ENCODE peak calls at places on chromosomes 12 and 14, in ten cellular contexts. U is T47D, V is iris pigment epithelial cell, E is lower lobe of right lung, O is caudate nucleus, Y is kidney epithelial cell, T is sciatic nerve, L is AML-193, C is NCI-H187, P is LoVo. R is an unnamed sample.

GRCh38 chr12:64864319-64864718 is 39.9 kb downstream of the TBC1D30 start:
- DNase-seq in U (no peak), V (no peak), E (no peak), O (no peak), Y (no peak), T (no peak), L (no peak), C (no peak), P (no peak), R (no peak)

GRCh38 chr14:102590667-102591099 is 1.8 kb upstream of the RCOR1 start:
- DNase-seq in U (no peak), V (peak; percentile 42), E (peak; percentile 55), O (no peak), Y (no peak), T (peak; percentile 71), L (peak; percentile 27), C (no peak), P (no peak), R (no peak)

GRCh38 chr14:54728700-54729527 is 162.0 kb downstream of the SAMD4A start:
- DNase-seq in U (no peak), V (no peak), E (no peak), O (peak; percentile 47), Y (no peak), T (no peak), L (no peak), C (no peak), P (no peak), R (no peak)

GRCh38 chr12:124617615-124618014 is 50.2 kb upstream of the NCOR2 start:
- DNase-seq in U (peak; percentile 60), V (no peak), E (no peak), O (peak; percentile 8), Y (no peak), T (no peak), L (no peak), C (no peak), P (no peak), R (peak; percentile 72)

GRCh38 chr12:75289678-75290200 is 40.4 kb downstream of the CAPS2 start:
- DNase-seq in U (no peak), V (peak; percentile 29), E (no peak), O (no peak), Y (peak; percentile 1), T (no peak), L (peak; percentile 13), C (no peak), P (peak; percentile 34), R (no peak)

GRCh38 chr14:88866305-88866704 is 41.9 kb downstream of the TTC8 start:
- DNase-seq in U (no peak), V (peak; percentile 39), E (no peak), O (no peak), Y (no peak), T (no peak), L (no peak), C (no peak), P (no peak), R (no peak)

GRCh38 chr14:64200170-64200569 is 94.0 kb downstream of the ESR2 start:
- DNase-seq in U (no peak), V (no peak), E (peak; percentile 58), O (peak; percentile 16), Y (no peak), T (no peak), L (no peak), C (no peak), P (no peak), R (no peak)

GRCh38 chr14:37596790-37597189 is 1.4 kb downstream of the TTC6 start:
- DNase-seq in U (no peak), V (no peak), E (no peak), O (no peak), Y (no peak), T (no peak), L (no peak), C (no peak), P (no peak), R (no peak)

GRCh38 chr12:131112016-131112415 is 158.3 kb downstream of the ADGRD1 start:
- DNase-seq in U (no peak), V (no peak), E (no peak), O (no peak), Y (no peak), T (peak; percentile 1), L (no peak), C (no peak), P (no peak), R (no peak)

GRCh38 chr12:27787559-27787958 is 7.5 kb upstream of the MANSC4 start:
- DNase-seq in U (no peak), V (peak; percentile 59), E (no peak), O (no peak), Y (no peak), T (no peak), L (no peak), C (no peak), P (no peak), R (no peak)

GRCh38 chr14:99728231-99728920 is 44.3 kb downstream of the CYP46A1 start:
- DNase-seq in U (no peak), V (no peak), E (peak; percentile 32), O (no peak), Y (no peak), T (peak; percentile 56), L (no peak), C (no peak), P (no peak), R (no peak)